ENCODE peak calls at places on chromosomes 16 and 17, in six cellular contexts. S, U, J, L, R and C are unnamed samples.

GRCh38 chr17:44842748-44843147 is 4.9 kb upstream of the HIGD1B start:
- DNase-seq in S (no peak), U (no peak), J (no peak), L (no peak), R (no peak), C (no peak)

GRCh38 chr17:34647511-34647910 is 68.1 kb downstream of the TMEM132E start:
- DNase-seq in S (no peak), U (no peak), J (no peak), L (no peak), R (no peak), C (peak)

GRCh38 chr17:41654134-41654907 is 29.9 kb upstream of the KRT17 start:
- DNase-seq in S (no peak), U (peak), J (no peak), L (no peak), R (peak), C (peak)

GRCh38 chr16:2966043-2966802 is 2.1 kb downstream of the KREMEN2 start:
- DNase-seq in S (no peak), U (no peak), J (no peak), L (no peak), R (no peak), C (no peak)

GRCh38 chr16:11627822-11628457 is 40.3 kb upstream of the SNN start:
- DNase-seq in S (no peak), U (no peak), J (no peak), L (no peak), R (peak), C (no peak)

GRCh38 chr17:65061621-65062020 is 5.1 kb upstream of the GNA13 start:
- DNase-seq in S (no peak), U (no peak), J (no peak), L (no peak), R (no peak), C (no peak)

GRCh38 chr17:32240745-32241144 is 24.9 kb upstream of the RHBDL3 start:
- DNase-seq in S (no peak), U (no peak), J (no peak), L (no peak), R (peak), C (no peak)

GRCh38 chr16:23286131-23286532 is 16.0 kb upstream of the SCNN1B start:
- DNase-seq in S (no peak), U (no peak), J (peak), L (no peak), R (peak), C (no peak)

GRCh38 chr16:66446737-66447136 is 19.6 kb downstream of the BEAN1 start:
- DNase-seq in S (no peak), U (no peak), J (no peak), L (no peak), R (no peak), C (peak)

GRCh38 chr16:19582050-19582784 is 26.7 kb downstream of the VPS35L start:
- DNase-seq in S (no peak), U (no peak), J (no peak), L (no peak), R (no peak), C (no peak)

GRCh38 chr16:11781773-11782172 is 15.3 kb downstream of the ZC3H7A start:
- DNase-seq in S (no peak), U (no peak), J (peak), L (no peak), R (peak), C (peak)

GRCh38 chr16:81823111-81823510 is 44.0 kb downstream of the PLCG2 start:
- DNase-seq in S (no peak), U (peak), J (no peak), L (no peak), R (no peak), C (no peak)

GRCh38 chr17:50259484-50260324 is 14.6 kb upstream of the TMEM92 start:
- DNase-seq in S (no peak), U (no peak), J (no peak), L (no peak), R (no peak), C (no peak)

GRCh38 chr17:28885363-28885762 is 12.2 kb downstream of the FLOT2 start:
- DNase-seq in S (no peak), U (no peak), J (no peak), L (no peak), R (no peak), C (no peak)

GRCh38 chr16:81366316-81366932 is 51.7 kb downstream of the GAN start:
- DNase-seq in S (no peak), U (no peak), J (peak), L (peak), R (peak), C (peak)

GRCh38 chr17:74150428-74151025 is 53.0 kb upstream of the RPL38 start:
- DNase-seq in S (no peak), U (peak), J (no peak), L (no peak), R (peak), C (no peak)

GRCh38 chr17:28272166-28272565 is 46.8 kb upstream of the TMEM97 start:
- DNase-seq in S (no peak), U (no peak), J (no peak), L (no peak), R (no peak), C (no peak)

GRCh38 chr16:21980032-21980431 is 20.9 kb downstream of the PDZD9 start:
- DNase-seq in S (no peak), U (no peak), J (no peak), L (no peak), R (no peak), C (no peak)

GRCh38 chr16:28311913-28312312 is 19.6 kb downstream of the SBK1 start:
- DNase-seq in S (peak), U (no peak), J (no peak), L (no peak), R (no peak), C (no peak)

GRCh38 chr17:57890857-57891232 is 41.0 kb upstream of the MRPS23 start:
- DNase-seq in S (no peak), U (no peak), J (no peak), L (no peak), R (no peak), C (no peak)

GRCh38 chr16:51982715-51983680 is 563.9 kb downstream of the TOX3 start:
- DNase-seq in S (no peak), U (peak), J (peak), L (peak), R (peak), C (peak)

GRCh38 chr16:19765860-19766553 is 47.9 kb downstream of the IQCK start:
- DNase-seq in S (no peak), U (peak), J (no peak), L (no peak), R (no peak), C (no peak)

GRCh38 chr16:72198021-72198420 is 26.1 kb upstream of the PMFBP1 start:
- DNase-seq in S (no peak), U (no peak), J (peak), L (no peak), R (no peak), C (peak)

GRCh38 chr16:85586360-85587145 is 26.6 kb upstream of the GSE1 start:
- DNase-seq in S (no peak), U (no peak), J (no peak), L (no peak), R (no peak), C (no peak)

GRCh38 chr17:50687200-50688066 is 20.3 kb downstream of the ANKRD40 start:
- DNase-seq in S (no peak), U (no peak), J (no peak), L (no peak), R (no peak), C (no peak)

GRCh38 chr17:14737984-14738651 is 437.2 kb downstream of the HS3ST3B1 start:
- DNase-seq in S (no peak), U (no peak), J (peak), L (no peak), R (peak), C (no peak)

GRCh38 chr16:89770367-89770766 is 46.1 kb downstream of the FANCA start:
- DNase-seq in S (no peak), U (no peak), J (no peak), L (no peak), R (no peak), C (no peak)

GRCh38 chr16:50263940-50264929 is 2.1 kb upstream of the ADCY7 start:
- DNase-seq in S (peak), U (no peak), J (no peak), L (peak), R (peak), C (no peak)

GRCh38 chr17:17886253-17886652 is 49.5 kb upstream of the SREBF1 start:
- DNase-seq in S (no peak), U (peak), J (no peak), L (no peak), R (no peak), C (no peak)

GRCh38 chr16:27314161-27314723 is 468 bp downstream of the IL4R start:
- DNase-seq in S (peak), U (peak), J (peak), L (peak), R (peak), C (no peak)

GRCh38 chr17:34892864-34893263 is 68.4 kb downstream of the CCT6B start:
- DNase-seq in S (peak), U (no peak), J (peak), L (no peak), R (peak), C (peak)